ENCODE peak calls at places on chromosomes 13 and 19, in nine cellular contexts. A is iPS DF 6.9; L is IMR-90; M is A549; O is astrocyte; X is stomach; B is CD8-positive, alpha-beta T cell; U is neural progenitor cell; N is adrenal gland. J is an unnamed sample.

GRCh38 chr19:34217952-34218817 is 36.2 kb upstream of the GARRE1 start:
- DNase-seq in A (no peak), L (peak), M (peak), O (peak), X (peak), B (peak), U (no peak), N (peak), J (no peak)

GRCh38 chr13:76552807-76553206 is 333.4 kb downstream of the KCTD12 start:
- DNase-seq in A (no peak), L (no peak), M (no peak), O (no peak), X (no peak), B (no peak), U (no peak), N (no peak), J (no peak)

GRCh38 chr19:32318884-32319520 is 26.4 kb upstream of the ZNF507 start:
- DNase-seq in A (no peak), L (no peak), M (peak), O (no peak), X (no peak), B (no peak), U (peak), N (peak), J (peak)

GRCh38 chr19:55692681-55693081 is 17.7 kb downstream of the EPN1 start:
- DNase-seq in A (no peak), L (no peak), M (no peak), O (no peak), X (no peak), B (no peak), U (no peak), N (no peak), J (no peak)

GRCh38 chr19:36214388-36215275 is at the start of the genes ZNF146 and ZNF565:
- DNase-seq in A (peak), L (peak), M (peak), O (peak), X (peak), B (peak), U (peak), N (peak), J (peak)

GRCh38 chr19:1921825-1922224 is 16.6 kb downstream of the ADAT3 start:
- DNase-seq in A (no peak), L (no peak), M (no peak), O (no peak), X (no peak), B (no peak), U (no peak), N (no peak), J (no peak)

GRCh38 chr19:38557205-38557799 is 60.5 kb downstream of the MAP4K1 start:
- DNase-seq in A (no peak), L (no peak), M (peak), O (no peak), X (peak), B (peak), U (no peak), N (no peak), J (no peak)

GRCh38 chr13:100549316-100549715 is 39.3 kb downstream of the GGACT start:
- DNase-seq in A (no peak), L (no peak), M (no peak), O (no peak), X (no peak), B (no peak), U (no peak), N (no peak), J (no peak)

GRCh38 chr19:20611866-20612265 is 46.3 kb upstream of the ZNF737 start:
- DNase-seq in A (no peak), L (no peak), M (no peak), O (no peak), X (no peak), B (no peak), U (no peak), N (peak), J (no peak)

GRCh38 chr13:76822691-76823267 is 63.4 kb downstream of the KCTD12 start:
- DNase-seq in A (no peak), L (peak), M (peak), O (peak), X (no peak), B (no peak), U (no peak), N (no peak), J (no peak)

GRCh38 chr19:7395360-7395781 is 46.6 kb downstream of the ARHGEF18 start:
- DNase-seq in A (no peak), L (no peak), M (no peak), O (no peak), X (no peak), B (no peak), U (peak), N (no peak), J (peak)

GRCh38 chr13:113291997-113292862 is 4.8 kb upstream of the LAMP1 start:
- DNase-seq in A (no peak), L (peak), M (no peak), O (no peak), X (no peak), B (no peak), U (peak), N (peak), J (no peak)

GRCh38 chr13:97498419-97498818 is 64.5 kb downstream of the RAP2A start:
- DNase-seq in A (no peak), L (no peak), M (no peak), O (no peak), X (no peak), B (no peak), U (no peak), N (no peak), J (no peak)

GRCh38 chr19:49591731-49592485 is 926 bp downstream of the PRR12 start:
- DNase-seq in A (no peak), L (peak), M (peak), O (no peak), X (peak), B (no peak), U (peak), N (peak), J (peak)

GRCh38 chr19:47152632-47153031 is 22.0 kb downstream of the SAE1 start:
- DNase-seq in A (no peak), L (peak), M (no peak), O (no peak), X (no peak), B (no peak), U (no peak), N (no peak), J (no peak)

GRCh38 chr13:92950771-92951170 is 275.8 kb upstream of the GPC6 start:
- DNase-seq in A (no peak), L (no peak), M (no peak), O (no peak), X (no peak), B (no peak), U (no peak), N (no peak), J (no peak)

GRCh38 chr19:46791944-46792343 is 3.5 kb upstream of the SLC1A5 start:
- DNase-seq in A (no peak), L (no peak), M (no peak), O (no peak), X (no peak), B (no peak), U (no peak), N (no peak), J (no peak)

GRCh38 chr19:710767-711166 is 2.0 kb downstream of the PALM start:
- DNase-seq in A (no peak), L (no peak), M (no peak), O (peak), X (no peak), B (no peak), U (no peak), N (no peak), J (no peak)
- H3K27ac ChIP-seq in A (no peak), L (no peak), M (no peak), O (no peak), X (peak), B (no peak), U (no peak), N (no peak), J (no peak)

DNA sequence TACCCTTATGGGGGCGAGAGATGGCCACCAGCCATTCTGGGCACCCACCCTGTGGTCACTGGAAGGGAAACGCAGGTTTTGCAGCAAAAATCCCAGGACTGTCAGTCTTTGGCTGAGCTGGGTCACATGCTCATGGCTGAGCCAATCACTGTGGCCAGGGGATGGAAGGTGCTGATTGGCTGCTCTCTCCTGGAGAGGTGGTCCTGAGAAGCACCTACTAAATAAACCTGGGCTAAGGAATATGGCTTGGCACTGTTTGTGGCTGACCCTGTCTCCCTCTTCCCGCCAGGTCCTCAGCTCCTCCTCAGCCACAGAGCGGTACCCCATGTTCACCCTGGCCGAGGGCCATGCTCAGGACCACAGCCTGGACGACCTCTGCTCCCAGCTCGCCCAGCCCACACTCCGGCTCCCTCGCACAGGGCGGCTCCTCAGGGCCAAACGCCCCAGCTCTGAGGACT is 8.9 kb downstream of the ATG4D start:
- DNase-seq in A (no peak), L (no peak), M (peak), O (no peak), X (no peak), B (no peak), U (no peak), N (no peak), J (no peak)
- H3K27ac ChIP-seq in A (no peak), L (no peak), M (no peak), O (no peak), X (no peak), B (peak), U (no peak), N (no peak), J (no peak)

GRCh38 chr19:18718846-18719458 is 35.5 kb downstream of the CRTC1 start:
- DNase-seq in A (no peak), L (no peak), M (no peak), O (no peak), X (no peak), B (no peak), U (no peak), N (no peak), J (no peak)

GRCh38 chr19:18717601-18718000 is 34.1 kb downstream of the CRTC1 start:
- DNase-seq in A (no peak), L (no peak), M (no peak), O (no peak), X (no peak), B (no peak), U (no peak), N (no peak), J (no peak)

GRCh38 chr19:18718015-18718526 is 34.6 kb downstream of the CRTC1 start:
- DNase-seq in A (no peak), L (no peak), M (no peak), O (no peak), X (no peak), B (no peak), U (no peak), N (no peak), J (no peak)

GRCh38 chr19:18716857-18717256 is 33.4 kb downstream of the CRTC1 start:
- DNase-seq in A (no peak), L (no peak), M (no peak), O (no peak), X (no peak), B (no peak), U (no peak), N (no peak), J (no peak)

DNA sequence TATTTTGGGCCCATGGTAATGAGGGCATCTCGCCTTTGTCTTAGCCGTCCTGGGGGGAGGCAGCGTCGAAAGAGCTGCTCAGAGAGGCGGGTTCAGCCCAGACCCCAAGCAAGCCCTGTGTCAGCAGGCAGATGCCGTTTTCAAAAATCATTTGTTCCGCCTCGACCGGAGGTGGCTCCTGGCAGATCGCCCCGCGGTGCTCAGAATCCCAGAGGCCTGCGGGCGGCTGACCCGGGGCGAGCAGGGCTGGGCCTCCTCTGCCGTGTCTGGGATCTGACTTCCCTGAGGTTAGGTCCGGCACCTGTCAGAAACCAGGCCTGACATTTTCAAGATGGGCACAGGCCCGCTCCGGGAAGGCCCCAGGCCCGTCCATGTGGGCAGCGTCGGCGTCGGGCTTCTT is 36.1 kb downstream of the CRTC1 start:
- DNase-seq in A (no peak), L (no peak), M (no peak), O (no peak), X (no peak), B (no peak), U (no peak), N (no peak), J (no peak)
- H3K27ac ChIP-seq in A (no peak), L (no peak), M (no peak), O (no peak), X (peak), B (no peak), U (no peak), N (no peak), J (peak)

GRCh38 chr19:44722131-44723121 is 23.5 kb downstream of the CEACAM16 start:
- DNase-seq in A (no peak), L (no peak), M (peak), O (no peak), X (no peak), B (no peak), U (no peak), N (no peak), J (no peak)
- H3K27ac ChIP-seq in A (no peak), L (no peak), M (peak), O (no peak), X (peak), B (no peak), U (no peak), N (no peak), J (no peak)